ENCODE peak calls at places on chromosomes 3 and 15, in ten cellular contexts. One of them, this sample, is unnamed.

GRCh38 chr15:63234479-63234878 is 42.9 kb upstream of the APH1B start:
- DNase-seq in colonic mucosa: peak; percentile 66
- DNase-seq in ovary: peak; percentile 46
- DNase-seq in CD8-positive, alpha-beta T cell: no peak
- DNase-seq in PC-9: no peak
- DNase-seq in right atrium auricular region: peak; percentile 72
- DNase-seq in heart right ventricle: peak; percentile 39
- DNase-seq in lower lobe of right lung: peak; percentile 59
- DNase-seq in cardiac muscle cell: no peak
- DNase-seq in neuronal stem cell: no peak
- DNase-seq in this sample: peak; percentile 75

GRCh38 chr3:55544219-55544618 is 57.1 kb upstream of the WNT5A start:
- DNase-seq in right atrium auricular region: no peak
- DNase-seq in PC-9: no peak
- DNase-seq in cardiac muscle cell: no peak
- DNase-seq in neuronal stem cell: no peak
- DNase-seq in CD8-positive, alpha-beta T cell: no peak
- DNase-seq in ovary: no peak
- DNase-seq in heart right ventricle: no peak
- DNase-seq in lower lobe of right lung: no peak
- DNase-seq in colonic mucosa: no peak
- DNase-seq in this sample: no peak

GRCh38 chr3:140050977-140051957 is 116.3 kb downstream of the CLSTN2 start:
- DNase-seq in colonic mucosa: no peak
- DNase-seq in ovary: peak; percentile 49
- DNase-seq in neuronal stem cell: no peak
- DNase-seq in PC-9: no peak
- DNase-seq in heart right ventricle: no peak
- DNase-seq in lower lobe of right lung: no peak
- DNase-seq in right atrium auricular region: no peak
- DNase-seq in cardiac muscle cell: peak; percentile 27
- DNase-seq in CD8-positive, alpha-beta T cell: no peak
- DNase-seq in this sample: no peak

GRCh38 chr3:139978966-139979365 is 44.0 kb downstream of the CLSTN2 start:
- DNase-seq in neuronal stem cell: no peak
- DNase-seq in ovary: no peak
- DNase-seq in right atrium auricular region: no peak
- DNase-seq in CD8-positive, alpha-beta T cell: no peak
- DNase-seq in PC-9: no peak
- DNase-seq in lower lobe of right lung: no peak
- DNase-seq in heart right ventricle: no peak
- DNase-seq in colonic mucosa: no peak
- DNase-seq in cardiac muscle cell: no peak
- DNase-seq in this sample: no peak

GRCh38 chr3:81446806-81447205 is 314.6 kb downstream of the GBE1 start:
- DNase-seq in cardiac muscle cell: no peak
- DNase-seq in lower lobe of right lung: no peak
- DNase-seq in PC-9: no peak
- DNase-seq in right atrium auricular region: no peak
- DNase-seq in heart right ventricle: no peak
- DNase-seq in ovary: no peak
- DNase-seq in neuronal stem cell: no peak
- DNase-seq in CD8-positive, alpha-beta T cell: no peak
- DNase-seq in colonic mucosa: no peak
- DNase-seq in this sample: no peak

GRCh38 chr15:90482124-90483011 is 47.4 kb upstream of the CRTC3 start:
- DNase-seq in colonic mucosa: peak; percentile 52
- DNase-seq in right atrium auricular region: no peak
- DNase-seq in neuronal stem cell: peak; percentile 35
- DNase-seq in PC-9: no peak
- DNase-seq in ovary: peak; percentile 72
- DNase-seq in CD8-positive, alpha-beta T cell: peak; percentile 12
- DNase-seq in cardiac muscle cell: peak; percentile 41
- DNase-seq in lower lobe of right lung: no peak
- DNase-seq in heart right ventricle: no peak
- DNase-seq in this sample: no peak

GRCh38 chr3:52730681-52731080 is 24.8 kb downstream of the SPCS1 start:
- DNase-seq in cardiac muscle cell: no peak
- DNase-seq in heart right ventricle: no peak
- DNase-seq in neuronal stem cell: no peak
- DNase-seq in right atrium auricular region: no peak
- DNase-seq in CD8-positive, alpha-beta T cell: no peak
- DNase-seq in lower lobe of right lung: no peak
- DNase-seq in colonic mucosa: no peak
- DNase-seq in ovary: no peak
- DNase-seq in PC-9: no peak
- DNase-seq in this sample: no peak

GRCh38 chr3:142644502-142644901 is 48.3 kb downstream of the PLS1 start:
- DNase-seq in CD8-positive, alpha-beta T cell: no peak
- DNase-seq in neuronal stem cell: no peak
- DNase-seq in cardiac muscle cell: no peak
- DNase-seq in PC-9: no peak
- DNase-seq in lower lobe of right lung: no peak
- DNase-seq in colonic mucosa: no peak
- DNase-seq in heart right ventricle: no peak
- DNase-seq in ovary: no peak
- DNase-seq in right atrium auricular region: no peak
- DNase-seq in this sample: no peak

GRCh38 chr3:171806200-171807128 is 3.8 kb downstream of the PLD1 start:
- DNase-seq in colonic mucosa: no peak
- DNase-seq in PC-9: peak; percentile 100
- DNase-seq in heart right ventricle: no peak
- DNase-seq in cardiac muscle cell: no peak
- DNase-seq in ovary: no peak
- DNase-seq in right atrium auricular region: no peak
- DNase-seq in lower lobe of right lung: no peak
- DNase-seq in CD8-positive, alpha-beta T cell: no peak
- DNase-seq in neuronal stem cell: no peak
- DNase-seq in this sample: no peak

GRCh38 chr3:53382106-53382505 is 34.8 kb upstream of the DCP1A start:
- DNase-seq in CD8-positive, alpha-beta T cell: no peak
- DNase-seq in ovary: no peak
- DNase-seq in heart right ventricle: no peak
- DNase-seq in PC-9: peak; percentile 36
- DNase-seq in neuronal stem cell: no peak
- DNase-seq in colonic mucosa: no peak
- DNase-seq in right atrium auricular region: no peak
- DNase-seq in lower lobe of right lung: no peak
- DNase-seq in cardiac muscle cell: no peak
- DNase-seq in this sample: no peak

GRCh38 chr3:44476181-44476599 is 1.3 kb downstream of the ZNF445 start:
- DNase-seq in lower lobe of right lung: no peak
- DNase-seq in right atrium auricular region: no peak
- DNase-seq in colonic mucosa: no peak
- DNase-seq in PC-9: no peak
- DNase-seq in cardiac muscle cell: no peak
- DNase-seq in heart right ventricle: no peak
- DNase-seq in ovary: no peak
- DNase-seq in CD8-positive, alpha-beta T cell: no peak
- DNase-seq in neuronal stem cell: no peak
- DNase-seq in this sample: no peak

GRCh38 chr15:49492834-49493233 is 69.8 kb downstream of the FGF7 start:
- DNase-seq in cardiac muscle cell: no peak
- DNase-seq in lower lobe of right lung: no peak
- DNase-seq in heart right ventricle: no peak
- DNase-seq in neuronal stem cell: no peak
- DNase-seq in CD8-positive, alpha-beta T cell: no peak
- DNase-seq in PC-9: no peak
- DNase-seq in ovary: no peak
- DNase-seq in right atrium auricular region: no peak
- DNase-seq in colonic mucosa: no peak
- DNase-seq in this sample: no peak

GRCh38 chr3:137110392-137110996 is 152.7 kb downstream of the IL20RB start:
- DNase-seq in PC-9: no peak
- DNase-seq in heart right ventricle: no peak
- DNase-seq in neuronal stem cell: no peak
- DNase-seq in lower lobe of right lung: no peak
- DNase-seq in right atrium auricular region: no peak
- DNase-seq in colonic mucosa: no peak
- DNase-seq in cardiac muscle cell: peak; percentile 41
- DNase-seq in ovary: no peak
- DNase-seq in CD8-positive, alpha-beta T cell: no peak
- DNase-seq in this sample: no peak

GRCh38 chr15:89299896-89300295 is 34.7 kb downstream of the POLG start:
- DNase-seq in ovary: no peak
- DNase-seq in colonic mucosa: no peak
- DNase-seq in lower lobe of right lung: no peak
- DNase-seq in heart right ventricle: no peak
- DNase-seq in CD8-positive, alpha-beta T cell: no peak
- DNase-seq in cardiac muscle cell: peak; percentile 8
- DNase-seq in PC-9: no peak
- DNase-seq in neuronal stem cell: no peak
- DNase-seq in right atrium auricular region: no peak
- DNase-seq in this sample: no peak

GRCh38 chr15:57560976-57561711 is 30.6 kb upstream of the MYZAP start:
- DNase-seq in ovary: peak; percentile 80
- DNase-seq in right atrium auricular region: peak; percentile 82
- DNase-seq in PC-9: peak; percentile 83
- DNase-seq in CD8-positive, alpha-beta T cell: peak; percentile 23
- DNase-seq in neuronal stem cell: peak; percentile 66
- DNase-seq in heart right ventricle: peak; percentile 47
- DNase-seq in colonic mucosa: peak; percentile 87
- DNase-seq in cardiac muscle cell: peak; percentile 86
- DNase-seq in lower lobe of right lung: peak; percentile 58
- DNase-seq in this sample: peak; percentile 58
- H3K4me3 ChIP-seq in ovary: no peak overlapping the region
- H3K4me3 ChIP-seq in right atrium auricular region: no peak overlapping the region
- H3K4me3 ChIP-seq in PC-9: no peak overlapping the region
- H3K4me3 ChIP-seq in CD8-positive, alpha-beta T cell: no peak overlapping the region
- H3K4me3 ChIP-seq in neuronal stem cell: no peak overlapping the region
- H3K4me3 ChIP-seq in heart right ventricle: no peak overlapping the region
- H3K4me3 ChIP-seq in colonic mucosa: no peak overlapping the region
- H3K4me3 ChIP-seq in cardiac muscle cell: no peak overlapping the region
- H3K4me3 ChIP-seq in lower lobe of right lung: no peak overlapping the region
- H3K4me3 ChIP-seq in this sample: no peak overlapping the region

GRCh38 chr3:3084890-3085289 is 25.3 kb downstream of the IL5RA start:
- DNase-seq in cardiac muscle cell: no peak
- DNase-seq in ovary: no peak
- DNase-seq in CD8-positive, alpha-beta T cell: no peak
- DNase-seq in lower lobe of right lung: no peak
- DNase-seq in heart right ventricle: no peak
- DNase-seq in colonic mucosa: no peak
- DNase-seq in PC-9: no peak
- DNase-seq in right atrium auricular region: no peak
- DNase-seq in neuronal stem cell: no peak
- DNase-seq in this sample: no peak
- H3K27ac ChIP-seq in cardiac muscle cell: no peak overlapping the region
- H3K27ac ChIP-seq in ovary: no peak overlapping the region
- H3K27ac ChIP-seq in CD8-positive, alpha-beta T cell: no peak overlapping the region
- H3K27ac ChIP-seq in lower lobe of right lung: no peak overlapping the region
- H3K27ac ChIP-seq in heart right ventricle: no peak overlapping the region
- H3K27ac ChIP-seq in colonic mucosa: no peak overlapping the region
- H3K27ac ChIP-seq in PC-9: no peak overlapping the region
- H3K27ac ChIP-seq in right atrium auricular region: no peak overlapping the region
- H3K27ac ChIP-seq in neuronal stem cell: no peak overlapping the region
- H3K27ac ChIP-seq in this sample: no peak overlapping the region

GRCh38 chr15:42507514-42507913 is 12.1 kb downstream of the SNAP23 start:
- DNase-seq in cardiac muscle cell: no peak
- DNase-seq in colonic mucosa: no peak
- DNase-seq in neuronal stem cell: no peak
- DNase-seq in heart right ventricle: no peak
- DNase-seq in PC-9: peak; percentile 31
- DNase-seq in CD8-positive, alpha-beta T cell: no peak
- DNase-seq in right atrium auricular region: no peak
- DNase-seq in lower lobe of right lung: no peak
- DNase-seq in ovary: no peak
- DNase-seq in this sample: no peak
- H3K4me3 ChIP-seq in cardiac muscle cell: no peak overlapping the region
- H3K4me3 ChIP-seq in colonic mucosa: no peak overlapping the region
- H3K4me3 ChIP-seq in neuronal stem cell: no peak overlapping the region
- H3K4me3 ChIP-seq in heart right ventricle: no peak overlapping the region
- H3K4me3 ChIP-seq in PC-9: no peak overlapping the region
- H3K4me3 ChIP-seq in CD8-positive, alpha-beta T cell: no peak overlapping the region
- H3K4me3 ChIP-seq in right atrium auricular region: no peak overlapping the region
- H3K4me3 ChIP-seq in lower lobe of right lung: no peak overlapping the region
- H3K4me3 ChIP-seq in ovary: no peak overlapping the region
- H3K4me3 ChIP-seq in this sample: no peak overlapping the region

GRCh38 chr15:22887157-22887951 is 48.9 kb downstream of the NIPA2 start:
- DNase-seq in lower lobe of right lung: no peak
- DNase-seq in CD8-positive, alpha-beta T cell: no peak
- DNase-seq in ovary: no peak
- DNase-seq in cardiac muscle cell: no peak
- DNase-seq in right atrium auricular region: peak; percentile 65
- DNase-seq in PC-9: no peak
- DNase-seq in heart right ventricle: no peak
- DNase-seq in colonic mucosa: no peak
- DNase-seq in neuronal stem cell: no peak
- DNase-seq in this sample: no peak
- H3K27ac ChIP-seq in lower lobe of right lung: no peak overlapping the region
- H3K27ac ChIP-seq in CD8-positive, alpha-beta T cell: no peak overlapping the region
- H3K27ac ChIP-seq in ovary: no peak overlapping the region
- H3K27ac ChIP-seq in cardiac muscle cell: no peak overlapping the region
- H3K27ac ChIP-seq in right atrium auricular region: no peak overlapping the region
- H3K27ac ChIP-seq in PC-9: no peak overlapping the region
- H3K27ac ChIP-seq in heart right ventricle: no peak overlapping the region
- H3K27ac ChIP-seq in colonic mucosa: no peak overlapping the region
- H3K27ac ChIP-seq in neuronal stem cell: no peak overlapping the region
- H3K27ac ChIP-seq in this sample: no peak overlapping the region

GRCh38 chr3:16511561-16512434 is 1.7 kb downstream of the RFTN1 start:
- DNase-seq in cardiac muscle cell: no peak
- DNase-seq in PC-9: no peak
- DNase-seq in CD8-positive, alpha-beta T cell: peak; percentile 62
- DNase-seq in lower lobe of right lung: peak; percentile 60
- DNase-seq in colonic mucosa: peak; percentile 47
- DNase-seq in ovary: peak; percentile 60
- DNase-seq in right atrium auricular region: peak; percentile 86
- DNase-seq in neuronal stem cell: no peak
- DNase-seq in heart right ventricle: peak; percentile 38
- DNase-seq in this sample: no peak

GRCh38 chr3:16510620-16511319 is 2.7 kb downstream of the RFTN1 start:
- DNase-seq in colonic mucosa: no peak
- DNase-seq in right atrium auricular region: no peak
- DNase-seq in cardiac muscle cell: no peak
- DNase-seq in PC-9: no peak
- DNase-seq in neuronal stem cell: no peak
- DNase-seq in ovary: no peak
- DNase-seq in heart right ventricle: no peak
- DNase-seq in CD8-positive, alpha-beta T cell: no peak
- DNase-seq in lower lobe of right lung: no peak
- DNase-seq in this sample: no peak

GRCh38 chr3:16513141-16514020 is at the start of gene RFTN1:
- DNase-seq in right atrium auricular region: no peak
- DNase-seq in colonic mucosa: peak; percentile 36
- DNase-seq in ovary: peak; percentile 60
- DNase-seq in cardiac muscle cell: peak; percentile 72
- DNase-seq in lower lobe of right lung: peak; percentile 76
- DNase-seq in heart right ventricle: peak; percentile 63
- DNase-seq in neuronal stem cell: peak; percentile 31
- DNase-seq in CD8-positive, alpha-beta T cell: peak; percentile 21
- DNase-seq in PC-9: no peak
- DNase-seq in this sample: peak; percentile 90

GRCh38 chr3:16514021-16514700 is 662 bp upstream of the RFTN1 start:
- DNase-seq in ovary: no peak
- DNase-seq in CD8-positive, alpha-beta T cell: no peak
- DNase-seq in heart right ventricle: no peak
- DNase-seq in colonic mucosa: no peak
- DNase-seq in neuronal stem cell: no peak
- DNase-seq in PC-9: no peak
- DNase-seq in lower lobe of right lung: no peak
- DNase-seq in right atrium auricular region: no peak
- DNase-seq in cardiac muscle cell: no peak
- DNase-seq in this sample: no peak

GRCh38 chr3:16512435-16513140 is 911 bp downstream of the RFTN1 start:
- DNase-seq in colonic mucosa: peak; percentile 36
- DNase-seq in PC-9: no peak
- DNase-seq in CD8-positive, alpha-beta T cell: peak; percentile 23
- DNase-seq in right atrium auricular region: peak; percentile 66
- DNase-seq in cardiac muscle cell: peak; percentile 37
- DNase-seq in neuronal stem cell: no peak
- DNase-seq in heart right ventricle: peak; percentile 68
- DNase-seq in ovary: peak; percentile 52
- DNase-seq in lower lobe of right lung: peak; percentile 63
- DNase-seq in this sample: peak; percentile 85
- H3K4me3 ChIP-seq in colonic mucosa: peak overlapping the region; percentile 52
- H3K4me3 ChIP-seq in PC-9: no peak overlapping the region
- H3K4me3 ChIP-seq in CD8-positive, alpha-beta T cell: peak overlapping the region; percentile 86
- H3K4me3 ChIP-seq in right atrium auricular region: peak overlapping the region; percentile 60
- H3K4me3 ChIP-seq in cardiac muscle cell: peak overlapping the region; percentile 87
- H3K4me3 ChIP-seq in neuronal stem cell: peak overlapping the region; percentile 88
- H3K4me3 ChIP-seq in heart right ventricle: peak overlapping the region; percentile 83
- H3K4me3 ChIP-seq in ovary: peak overlapping the region; percentile 82
- H3K4me3 ChIP-seq in lower lobe of right lung: peak overlapping the region; percentile 95
- H3K4me3 ChIP-seq in this sample: peak overlapping the region; percentile 82

This sample was measured in left lung.